ENCODE peak calls at places on chromosomes 7 and 10, in five cellular contexts. L is H7, W is neuronal stem cell, G is OCI-LY7, T is mesenchymal stem cell. S is an unnamed sample.

GRCh38 chr10:69318997-69319727 is 40.9 kb downstream of the HK1 start:
- DNase-seq in W (no peak), T (peak; percentile 80), G (peak; percentile 18), L (peak; percentile 72), S (no peak)

GRCh38 chr10:94129393-94130130 is 135.8 kb downstream of the PLCE1 start:
- DNase-seq in T (peak; percentile 67), W (no peak), L (no peak), G (no peak), S (no peak)

GRCh38 chr7:1287629-1288225 is 55.1 kb downstream of the UNCX start:
- DNase-seq in W (no peak), T (no peak), G (no peak), L (no peak), S (no peak)

GRCh38 chr10:21820952-21821351 is 182.6 kb downstream of the DNAJC1 start:
- DNase-seq in W (no peak), L (no peak), G (no peak), T (no peak), S (no peak)

GRCh38 chr10:19826712-19827111 is 10.5 kb downstream of the PLXDC2 start:
- DNase-seq in W (no peak), G (no peak), T (peak; percentile 87), L (no peak), S (peak; percentile 38)

GRCh38 chr7:47266131-47266706 is 315.7 kb downstream of the TNS3 start:
- DNase-seq in L (peak; percentile 74), W (peak; percentile 60), G (peak; percentile 67), T (peak; percentile 83), S (peak; percentile 88)

GRCh38 chr10:82150123-82150900 is 275.3 kb downstream of the NRG3 start:
- DNase-seq in G (peak; percentile 74), T (peak; percentile 52), L (peak; percentile 21), W (peak; percentile 63), S (peak; percentile 42)

GRCh38 chr7:28005848-28006233 is 174.8 kb downstream of the JAZF1 start:
- DNase-seq in L (no peak), W (no peak), G (no peak), T (peak; percentile 63), S (no peak)

GRCh38 chr10:80529604-80530003 is 8.1 kb upstream of the SH2D4B start:
- DNase-seq in T (peak; percentile 53), L (no peak), G (no peak), W (no peak), S (no peak)

GRCh38 chr7:158723266-158723665 is 18.7 kb upstream of the NCAPG2 start:
- DNase-seq in L (no peak), W (no peak), T (no peak), G (no peak), S (no peak)

GRCh38 chr10:129031233-129032150 is 435.5 kb upstream of the MGMT start:
- DNase-seq in G (peak; percentile 24), W (peak; percentile 54), L (peak; percentile 93), T (peak; percentile 38), S (peak; percentile 70)

GRCh38 chr7:91140982-91141381 is 123.3 kb upstream of the FZD1 start:
- DNase-seq in L (no peak), G (peak; percentile 32), T (no peak), W (no peak), S (peak; percentile 47)

GRCh38 chr10:13705526-13706169 is 118.9 kb downstream of the PRPF18 start:
- DNase-seq in T (peak; percentile 24), W (no peak), G (no peak), L (no peak), S (no peak)
- H3K4me3 ChIP-seq in T (peak overlapping the region; percentile 86), W (no peak overlapping the region), G (no peak overlapping the region), L (no peak overlapping the region), S (no peak overlapping the region)

DNA sequence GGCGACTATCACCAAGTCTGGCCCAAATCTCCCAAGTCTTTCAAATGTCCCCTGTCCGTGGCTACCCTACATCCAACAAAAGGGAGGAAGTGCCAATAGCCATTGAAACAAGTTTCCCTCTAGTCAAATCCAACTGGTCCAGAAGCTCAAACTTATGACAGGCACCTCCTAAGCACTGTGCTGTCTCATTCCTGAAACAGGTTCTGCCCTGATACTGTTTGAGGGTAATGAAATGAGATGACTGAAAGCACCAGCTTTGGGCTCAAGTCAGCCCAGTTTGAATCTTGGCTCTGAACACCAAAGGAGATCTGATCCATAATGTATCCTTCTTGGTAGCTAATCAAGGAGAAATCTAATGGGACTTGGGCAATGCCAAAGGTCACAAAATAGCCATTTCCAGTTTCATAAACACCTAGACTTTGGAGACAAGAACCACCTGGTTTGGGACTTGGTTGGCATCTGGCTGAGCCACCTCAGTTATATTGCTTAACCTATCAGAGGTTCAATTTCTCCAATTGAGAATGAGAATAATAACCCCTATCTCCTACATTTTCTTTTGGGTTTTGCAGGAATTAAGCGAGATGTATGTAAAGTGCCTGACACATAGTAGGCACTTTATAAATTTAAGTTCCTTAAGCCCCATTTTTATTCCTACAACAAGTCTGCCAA is 34.7 kb upstream of the ARID5B start:
- DNase-seq in W (no peak), T (no peak), L (no peak), G (no peak), S (no peak)
- H3K4me3 ChIP-seq in W (no peak overlapping the region), T (no peak overlapping the region), L (no peak overlapping the region), G (no peak overlapping the region), S (no peak overlapping the region)

DNA sequence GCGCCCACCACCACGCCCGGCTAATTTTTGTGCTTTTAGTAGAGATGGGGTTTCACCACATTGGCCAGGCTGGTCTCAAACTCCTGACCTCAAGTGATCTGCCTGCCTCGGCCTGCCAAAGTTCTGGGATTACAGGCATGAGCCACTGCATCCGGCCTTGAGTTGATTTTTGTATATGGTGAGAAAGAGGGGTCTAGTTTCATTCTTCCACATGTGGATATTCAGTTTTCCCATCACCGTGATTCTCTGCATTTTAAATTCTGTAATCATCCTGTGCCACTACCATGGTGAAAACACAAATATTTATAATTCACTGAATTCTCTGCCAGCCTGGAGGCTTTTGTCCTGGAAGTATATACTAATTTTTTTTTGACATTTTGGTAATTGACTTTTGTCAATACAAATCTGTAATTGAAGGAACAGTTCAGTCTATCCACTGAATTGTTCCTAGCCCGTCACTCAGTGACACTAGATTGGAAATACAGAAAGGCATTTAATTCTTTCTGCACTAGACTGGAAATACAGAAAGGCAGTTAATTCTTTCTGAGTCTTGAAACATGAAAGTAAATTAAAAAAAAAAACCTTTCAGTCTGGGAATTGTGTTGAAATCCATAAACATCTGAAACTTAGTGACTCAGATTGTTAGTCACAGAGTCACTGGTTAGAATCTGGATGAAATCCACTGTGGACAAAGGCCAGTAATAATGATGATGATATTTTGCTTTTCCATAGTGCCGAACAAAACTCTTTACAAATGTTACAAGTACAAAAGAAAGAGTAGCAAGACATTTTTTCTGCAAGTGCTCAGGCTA is 5.4 kb upstream of the PRTFDC1 start:
- DNase-seq in W (no peak), G (no peak), L (no peak), T (peak; percentile 91), S (no peak)
- H3K4me3 ChIP-seq in W (no peak overlapping the region), G (no peak overlapping the region), L (no peak overlapping the region), T (peak overlapping the region; percentile 57), S (no peak overlapping the region)

GRCh38 chr10:26445411-26446031 is 7.4 kb downstream of the APBB1IP start:
- DNase-seq in G (peak; percentile 27), W (no peak), L (no peak), T (no peak), S (no peak)

GRCh38 chr10:26449726-26450125 is 11.6 kb downstream of the APBB1IP start:
- DNase-seq in W (no peak), G (peak; percentile 55), L (no peak), T (no peak), S (no peak)

GRCh38 chr10:26448706-26449435 is 10.7 kb downstream of the APBB1IP start:
- DNase-seq in G (peak; percentile 97), T (no peak), L (no peak), W (no peak), S (no peak)

GRCh38 chr10:26446258-26446657 is 8.1 kb downstream of the APBB1IP start:
- DNase-seq in W (no peak), G (peak; percentile 16), L (no peak), T (no peak), S (no peak)

GRCh38 chr10:26448292-26448691 is 10.2 kb downstream of the APBB1IP start:
- DNase-seq in G (peak; percentile 51), L (no peak), W (no peak), T (no peak), S (no peak)
- H3K4me3 ChIP-seq in G (peak overlapping the region; percentile 61), L (no peak overlapping the region), W (no peak overlapping the region), T (no peak overlapping the region), S (no peak overlapping the region)

DNA sequence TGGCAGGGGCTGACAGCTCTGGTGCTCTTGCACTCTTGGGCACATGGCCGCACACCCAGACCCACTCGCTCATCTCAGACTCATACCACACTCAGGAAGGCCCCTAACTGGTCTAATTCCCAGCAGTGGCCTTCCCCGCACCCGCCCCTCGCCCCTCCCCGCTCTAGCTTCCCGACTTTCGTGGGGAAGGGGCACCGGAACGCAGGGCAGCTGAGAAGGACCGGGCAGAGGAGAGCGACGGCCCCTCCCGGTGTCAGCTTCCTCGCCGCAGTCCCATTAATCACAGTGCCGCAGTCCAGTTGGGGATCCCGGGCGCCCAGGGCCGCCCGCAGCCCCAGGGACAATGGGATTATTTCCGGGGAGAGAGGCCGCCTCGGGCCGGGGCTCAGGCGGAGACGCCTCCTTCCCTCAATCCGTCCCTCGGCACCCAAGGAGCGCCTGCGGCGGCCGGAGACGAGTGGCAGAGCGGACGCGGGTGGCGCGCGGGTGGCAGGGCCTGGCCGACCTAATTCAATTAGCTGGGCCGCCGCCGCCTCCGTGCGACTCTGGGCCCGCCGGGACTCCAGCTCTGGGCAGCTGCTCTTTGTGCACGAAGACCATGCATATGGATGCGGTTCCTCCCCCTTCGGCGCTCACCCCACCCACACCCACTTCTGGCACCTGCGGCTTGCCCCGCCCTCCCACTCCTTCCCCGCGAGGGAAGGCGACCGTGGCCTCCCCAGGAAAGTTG is 7.8 kb upstream of the TLX1 start:
- DNase-seq in W (no peak), T (no peak), G (no peak), L (peak; percentile 81), S (no peak)
- H3K4me3 ChIP-seq in W (no peak overlapping the region), T (no peak overlapping the region), G (no peak overlapping the region), L (peak overlapping the region; percentile 5), S (no peak overlapping the region)

GRCh38 chr7:74501298-74501697 is 47.6 kb downstream of the GTF2IRD1 start:
- DNase-seq in G (no peak), L (peak; percentile 64), W (no peak), T (no peak), S (no peak)
- H3K4me3 ChIP-seq in G (no peak overlapping the region), L (no peak overlapping the region), W (no peak overlapping the region), T (no peak overlapping the region), S (no peak overlapping the region)

GRCh38 chr7:49400891-49401550 is 372.4 kb upstream of the VWC2 start:
- DNase-seq in L (no peak), W (no peak), T (no peak), G (no peak), S (no peak)

GRCh38 chr7:49398236-49398635 is 375.2 kb upstream of the VWC2 start:
- DNase-seq in T (no peak), W (no peak), G (no peak), L (no peak), S (no peak)

GRCh38 chr7:49398730-49399129 is 374.7 kb upstream of the VWC2 start:
- DNase-seq in T (no peak), G (no peak), W (no peak), L (no peak), S (no peak)

GRCh38 chr7:49396194-49396593 is 377.2 kb upstream of the VWC2 start:
- DNase-seq in T (no peak), W (no peak), G (no peak), L (no peak), S (no peak)

DNA sequence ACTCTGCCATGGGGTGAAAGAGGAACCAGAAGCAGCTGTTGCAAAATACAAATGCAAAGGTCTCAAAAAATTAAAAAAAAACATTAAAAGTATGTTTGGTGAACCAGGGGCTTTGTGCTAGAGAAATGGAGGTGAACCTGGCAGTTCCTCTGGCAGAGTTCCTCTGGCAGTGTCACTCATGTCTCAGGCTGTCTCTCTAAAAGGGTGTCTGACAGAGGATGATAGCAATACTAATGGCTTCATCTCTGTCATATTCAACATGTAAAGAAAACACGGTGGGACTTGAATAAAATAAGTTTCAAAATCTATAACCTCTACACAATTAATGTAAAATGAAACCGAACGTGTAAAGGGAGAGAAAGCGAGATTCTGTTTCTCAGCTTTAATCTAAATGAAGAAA is 375.7 kb upstream of the VWC2 start:
- DNase-seq in W (no peak), L (no peak), G (peak; percentile 56), T (no peak), S (no peak)
- H3K4me3 ChIP-seq in W (no peak overlapping the region), L (no peak overlapping the region), G (no peak overlapping the region), T (no peak overlapping the region), S (no peak overlapping the region)

S was measured in NB4.